ENCODE peak calls at places on chromosomes 11 and 22, in six cellular contexts. Y is HuH-7, S is fibroblast of mammary gland, Q is caudate nucleus, M is KBM-7, E is NCI-H460. U is an unnamed sample.

GRCh38 chr11:9573775-9574555 is 495 bp downstream of the WEE1 start:
- DNase-seq in M (no peak), S (no peak), Q (no peak), E (no peak), Y (no peak), U (peak)

GRCh38 chr11:70036971-70037882 is 40.9 kb upstream of the ANO1 start:
- DNase-seq in S (no peak), M (no peak), Q (no peak), Y (no peak), E (no peak), U (no peak)

GRCh38 chr11:97751405-97751804 is 1269.3 kb upstream of the CNTN5 start:
- DNase-seq in S (no peak), Y (no peak), E (no peak), M (no peak), Q (no peak), U (no peak)

GRCh38 chr11:11583801-11584445 is 37.9 kb downstream of the GALNT18 start:
- DNase-seq in M (peak), S (no peak), Y (no peak), E (no peak), Q (no peak), U (no peak)

GRCh38 chr11:117096973-117097566 is 1.2 kb downstream of the SIK3 start:
- DNase-seq in Y (no peak), S (no peak), M (peak), Q (no peak), E (no peak), U (no peak)

GRCh38 chr11:36326524-36327419 is 30.7 kb downstream of the PRR5L start:
- DNase-seq in E (no peak), S (no peak), M (no peak), Q (no peak), Y (no peak), U (no peak)

GRCh38 chr11:112113539-112114457 is 27.1 kb downstream of the SDHD start:
- DNase-seq in M (peak), Y (peak), E (peak), S (peak), Q (no peak), U (peak)

GRCh38 chr11:27520226-27520625 is 13.7 kb upstream of the LIN7C start:
- DNase-seq in Y (no peak), M (no peak), Q (no peak), E (no peak), S (peak), U (no peak)

GRCh38 chr22:47376901-47377520 is 614.6 kb downstream of the TBC1D22A start:
- DNase-seq in S (no peak), Q (no peak), M (no peak), Y (no peak), E (no peak), U (no peak)

GRCh38 chr11:122123258-122123929 is 7.4 kb upstream of the BLID start:
- DNase-seq in Y (no peak), S (no peak), Q (no peak), M (no peak), E (no peak), U (no peak)

GRCh38 chr22:19818264-19819208 is 36.1 kb downstream of the GNB1L start:
- DNase-seq in Y (no peak), Q (no peak), S (no peak), M (no peak), E (no peak), U (no peak)

GRCh38 chr11:69854719-69855118 is 35.5 kb upstream of the FGF3 start:
- DNase-seq in M (no peak), E (no peak), Q (no peak), S (peak), Y (no peak), U (peak)

GRCh38 chr22:49094858-49095257 is 732.8 kb downstream of the BRD1 start:
- DNase-seq in M (no peak), E (no peak), Y (no peak), Q (no peak), S (no peak), U (no peak)

GRCh38 chr11:17256512-17256911 is 20.0 kb upstream of the NUCB2 start:
- DNase-seq in Y (no peak), Q (no peak), E (no peak), M (no peak), S (peak), U (no peak)

GRCh38 chr22:46122511-46122971 is 27.8 kb upstream of the PPARA start:
- DNase-seq in S (peak), M (peak), Q (peak), E (peak), Y (peak), U (peak)

GRCh38 chr22:43186272-43187170 is at the start of gene TTLL12:
- DNase-seq in Q (peak), E (peak), Y (peak), M (peak), S (no peak), U (peak)

GRCh38 chr11:112173152-112173551 is 2.2 kb upstream of the BCO2 start:
- DNase-seq in Y (no peak), S (no peak), E (peak), Q (no peak), M (no peak), U (no peak)

GRCh38 chr22:43428005-43428485 is 16.2 kb downstream of the MPPED1 start:
- DNase-seq in E (no peak), Y (no peak), S (no peak), Q (no peak), M (no peak), U (no peak)

GRCh38 chr22:41365425-41365824 is 16.3 kb upstream of the TEF start:
- DNase-seq in Y (no peak), Q (no peak), M (no peak), S (no peak), E (no peak), U (no peak)

GRCh38 chr22:25419247-25420113 is 145.0 kb upstream of the GRK3 start:
- DNase-seq in M (peak), S (no peak), Q (no peak), E (no peak), Y (no peak), U (no peak)

GRCh38 chr22:34804588-34804987 is 261.4 kb upstream of the ISX start:
- DNase-seq in Q (no peak), M (peak), S (no peak), Y (peak), E (no peak), U (no peak)

GRCh38 chr11:121929581-121929980 is 186.4 kb downstream of the BLID start:
- DNase-seq in S (peak), E (no peak), M (no peak), Y (no peak), Q (peak), U (no peak)

GRCh38 chr22:28594076-28594783 is 85.4 kb downstream of the TTC28 start:
- DNase-seq in E (no peak), S (no peak), Y (no peak), M (no peak), Q (no peak), U (no peak)

GRCh38 chr11:117427356-117427874 is 99.8 kb downstream of the CEP164 start:
- DNase-seq in S (no peak), E (no peak), Q (no peak), Y (no peak), M (no peak), U (no peak)

GRCh38 chr22:32644252-32645100 is 157.0 kb upstream of the TIMP3 start:
- DNase-seq in Q (no peak), S (no peak), E (no peak), M (peak), Y (peak), U (no peak)

GRCh38 chr11:93662177-93662575 is 694 bp downstream of the CEP295 start:
- DNase-seq in Q (no peak), M (no peak), E (no peak), S (no peak), Y (no peak), U (no peak)

GRCh38 chr11:111357150-111358037 is 21.7 kb downstream of the POU2AF1 start:
- DNase-seq in Y (no peak), Q (no peak), M (no peak), E (no peak), S (no peak), U (no peak)

GRCh38 chr22:36935694-36936093 is 22.3 kb downstream of the CSF2RB start:
- DNase-seq in M (no peak), E (no peak), Q (no peak), S (no peak), Y (no peak), U (no peak)

GRCh38 chr11:65786786-65787636 is at the start of gene OVOL1:
- DNase-seq in Y (no peak), M (no peak), S (no peak), E (no peak), Q (no peak), U (no peak)

GRCh38 chr11:133306019-133306418 is 226.3 kb downstream of the OPCML start:
- DNase-seq in Y (no peak), Q (no peak), E (no peak), M (no peak), S (no peak), U (no peak)

GRCh38 chr22:49712195-49712791 is 115.4 kb downstream of the BRD1 start:
- DNase-seq in Q (no peak), Y (peak), M (no peak), S (no peak), E (peak), U (no peak)

GRCh38 chr11:118923721-118924587 is 1.8 kb downstream of the BCL9L start:
- DNase-seq in Q (no peak), M (no peak), S (no peak), E (no peak), Y (no peak), U (no peak)

GRCh38 chr11:121321614-121322243 is 29.2 kb downstream of the SC5D start:
- DNase-seq in S (peak), Y (peak), Q (peak), E (no peak), M (peak), U (peak)

GRCh38 chr11:69696749-69697488 is 6.9 kb downstream of the FGF19 start:
- DNase-seq in M (no peak), Y (no peak), S (no peak), E (no peak), Q (no peak), U (no peak)

GRCh38 chr11:3162410-3163240 is 2.5 kb downstream of the OSBPL5 start:
- DNase-seq in Q (no peak), S (no peak), M (no peak), Y (no peak), E (no peak), U (no peak)

GRCh38 chr11:74672956-74673895 is 58.0 kb downstream of the CHRDL2 start:
- DNase-seq in M (no peak), S (peak), Q (no peak), E (no peak), Y (no peak), U (peak)